ENCODE peak calls at places on chromosome 20, in five cellular contexts. Q is omental fat pad, A is neural progenitor cell, U is fibroblast of lung, E is stomach. J is an unnamed sample.

GRCh38 chr20:6566821-6567220 is 200.7 kb upstream of the BMP2 start:
- DNase-seq in Q (no peak), A (no peak), U (peak), E (no peak), J (no peak)

GRCh38 chr20:53990768-53991472 is 79.5 kb downstream of the BCAS1 start:
- DNase-seq in Q (no peak), A (no peak), U (no peak), E (no peak), J (no peak)

GRCh38 chr20:13865825-13866351 is 81.1 kb downstream of the NDUFAF5 start:
- DNase-seq in Q (no peak), A (no peak), U (peak), E (no peak), J (no peak)

GRCh38 chr20:431012-431904 is 23.2 kb downstream of the RBCK1 start:
- DNase-seq in Q (no peak), A (peak), U (peak), E (peak), J (peak)

GRCh38 chr20:56517641-56518040 is 6.9 kb upstream of the FAM209A start:
- DNase-seq in Q (no peak), A (no peak), U (no peak), E (no peak), J (no peak)

GRCh38 chr20:46621492-46621891 is 29.8 kb downstream of the SLC13A3 start:
- DNase-seq in Q (no peak), A (no peak), U (peak), E (no peak), J (no peak)

GRCh38 chr20:47988601-47989116 is 203.4 kb upstream of the SULF2 start:
- DNase-seq in Q (no peak), A (no peak), U (no peak), E (no peak), J (no peak)

GRCh38 chr20:10511507-10512231 is 76.6 kb downstream of the SLX4IP start:
- DNase-seq in Q (peak), A (peak), U (peak), E (peak), J (peak)

GRCh38 chr20:22690000-22690399 is 105.6 kb upstream of the FOXA2 start:
- DNase-seq in Q (no peak), A (no peak), U (no peak), E (no peak), J (no peak)

GRCh38 chr20:23350855-23351838 is 556 bp downstream of the NXT1 start:
- DNase-seq in Q (peak), A (peak), U (peak), E (peak), J (peak)

GRCh38 chr20:41138527-41139226 is 1.3 kb downstream of the PLCG1 start:
- DNase-seq in Q (no peak), A (peak), U (no peak), E (no peak), J (no peak)

GRCh38 chr20:38126146-38126912 is 38.7 kb downstream of the TGM2 start:
- DNase-seq in Q (peak), A (no peak), U (peak), E (peak), J (no peak)

GRCh38 chr20:19993937-19994667 is 23.1 kb upstream of the NAA20 start:
- DNase-seq in Q (no peak), A (no peak), U (peak), E (no peak), J (no peak)

GRCh38 chr20:59749293-59749680 is 144.9 kb downstream of the PHACTR3 start:
- DNase-seq in Q (no peak), A (no peak), U (peak), E (no peak), J (no peak)

GRCh38 chr20:58906894-58907293 is 54.4 kb downstream of the GNAS start:
- DNase-seq in Q (no peak), A (no peak), U (peak), E (peak), J (no peak)

GRCh38 chr20:25148181-25148981 is 47.1 kb upstream of the ENTPD6 start:
- DNase-seq in Q (peak), A (peak), U (peak), E (peak), J (no peak)

GRCh38 chr20:36432096-36432495 is 109.2 kb upstream of the MYL9 start:
- DNase-seq in Q (no peak), A (no peak), U (no peak), E (no peak), J (no peak)

GRCh38 chr20:1374246-1374645 is 18.6 kb downstream of the FKBP1A start:
- DNase-seq in Q (no peak), A (no peak), U (no peak), E (no peak), J (no peak)

GRCh38 chr20:34988176-34988540 is 32.5 kb downstream of the MYH7B start:
- DNase-seq in Q (no peak), A (no peak), U (peak), E (no peak), J (no peak)

DNA sequence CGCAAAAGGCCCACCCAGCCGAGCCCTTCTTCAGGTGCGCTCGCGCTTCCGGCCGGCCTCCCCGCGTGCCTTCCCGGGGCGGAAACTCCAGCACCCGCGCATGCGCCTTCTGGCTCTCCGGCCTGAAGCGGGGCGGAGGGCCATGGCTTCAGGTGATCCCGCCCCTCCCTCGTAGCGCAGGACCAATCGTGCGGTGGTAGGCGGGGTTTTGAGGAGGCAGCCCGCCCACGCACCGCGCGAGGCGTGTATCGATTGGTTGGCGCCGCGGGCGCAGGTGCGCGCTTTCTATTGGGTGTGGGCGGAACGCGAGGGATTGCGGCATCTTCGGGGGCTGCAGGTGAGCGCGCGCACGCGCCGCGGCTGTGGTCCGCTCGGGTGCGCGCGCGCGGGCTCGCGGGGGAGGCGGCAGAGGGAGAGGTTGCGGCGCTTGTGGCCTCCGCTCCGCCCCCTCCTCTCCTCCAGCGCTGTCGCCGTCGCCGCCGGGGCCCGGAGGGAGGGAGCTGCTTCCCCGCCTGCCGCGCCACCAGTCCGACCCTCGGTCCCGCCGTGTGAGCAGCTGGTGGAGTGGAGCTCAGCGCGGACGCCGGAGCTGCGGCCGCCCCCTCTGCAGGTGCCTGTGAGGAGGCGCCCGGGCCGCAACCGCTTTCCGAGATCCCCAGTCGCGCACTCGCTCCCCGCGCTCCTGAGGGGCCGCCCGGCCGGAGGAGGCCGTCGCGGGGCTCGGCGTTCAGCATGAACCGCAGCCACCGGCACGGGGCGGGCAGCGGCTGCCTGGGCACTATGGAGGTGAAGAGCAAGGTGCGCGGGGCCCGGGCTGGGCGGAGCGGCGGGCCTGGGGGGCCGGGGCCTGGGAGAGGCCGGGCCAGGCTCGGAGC is at the start of gene PARD6B:
- DNase-seq in Q (peak), A (peak), U (peak), E (peak), J (peak)
- TF ChIP-seq CTCF in Q (no peak), A (no peak), U (no peak), E (no peak), J (no peak)

DNA sequence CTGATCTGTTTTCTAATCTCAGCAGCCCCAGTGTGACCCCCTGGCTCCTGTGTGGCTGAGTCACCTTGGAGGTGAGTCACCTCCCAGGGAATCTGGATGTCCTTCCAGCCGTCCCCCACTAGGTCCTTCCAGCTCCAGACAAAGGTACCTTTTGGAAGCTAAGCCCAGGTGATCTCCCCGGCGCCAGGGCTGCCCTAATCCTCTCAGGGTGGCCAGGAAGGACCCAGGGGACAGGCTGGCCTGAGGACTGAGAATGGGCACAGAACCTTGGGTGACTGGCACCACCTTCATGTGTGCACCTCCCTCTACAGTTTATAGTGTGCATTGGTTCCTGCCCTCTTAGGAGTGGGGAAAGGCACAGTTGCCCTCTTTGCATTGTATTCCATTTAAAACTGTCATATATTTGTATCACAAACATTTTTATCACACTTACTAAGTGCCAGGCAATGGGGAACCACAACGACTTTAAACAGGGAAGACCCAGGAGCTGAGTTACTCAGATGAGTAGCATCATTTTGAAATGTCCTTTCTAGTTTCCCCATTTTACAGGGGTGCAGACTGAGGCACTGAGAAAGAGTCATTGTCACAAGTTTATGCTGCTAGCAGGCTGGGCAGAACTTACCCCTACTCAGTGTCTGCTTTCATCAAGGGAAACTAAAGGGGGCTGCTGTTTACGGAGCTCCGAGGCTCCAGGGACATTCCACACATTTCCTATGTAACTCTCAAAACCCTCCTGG is 2.6 kb upstream of the BPIFB4 start:
- DNase-seq in Q (no peak), A (peak), U (no peak), E (no peak), J (no peak)
- TF ChIP-seq CTCF in Q (no peak), A (peak), U (peak), E (no peak), J (peak)

GRCh38 chr20:64055893-64056638 is 6.6 kb upstream of the SOX18 start:
- DNase-seq in Q (no peak), A (peak), U (no peak), E (no peak), J (peak)

GRCh38 chr20:64055396-64055892 is 6.0 kb upstream of the SOX18 start:
- DNase-seq in Q (no peak), A (no peak), U (no peak), E (no peak), J (no peak)

GRCh38 chr20:64052987-64053840 is 3.8 kb upstream of the SOX18 start:
- DNase-seq in Q (no peak), A (no peak), U (no peak), E (no peak), J (no peak)

GRCh38 chr20:64052326-64052722 is 2.9 kb upstream of the SOX18 start:
- DNase-seq in Q (no peak), A (no peak), U (no peak), E (no peak), J (no peak)

GRCh38 chr20:64053841-64054661 is 4.6 kb upstream of the SOX18 start:
- DNase-seq in Q (no peak), A (peak), U (peak), E (no peak), J (peak)
- TF ChIP-seq CTCF in Q (no peak), A (peak), U (peak), E (no peak), J (peak)

DNA sequence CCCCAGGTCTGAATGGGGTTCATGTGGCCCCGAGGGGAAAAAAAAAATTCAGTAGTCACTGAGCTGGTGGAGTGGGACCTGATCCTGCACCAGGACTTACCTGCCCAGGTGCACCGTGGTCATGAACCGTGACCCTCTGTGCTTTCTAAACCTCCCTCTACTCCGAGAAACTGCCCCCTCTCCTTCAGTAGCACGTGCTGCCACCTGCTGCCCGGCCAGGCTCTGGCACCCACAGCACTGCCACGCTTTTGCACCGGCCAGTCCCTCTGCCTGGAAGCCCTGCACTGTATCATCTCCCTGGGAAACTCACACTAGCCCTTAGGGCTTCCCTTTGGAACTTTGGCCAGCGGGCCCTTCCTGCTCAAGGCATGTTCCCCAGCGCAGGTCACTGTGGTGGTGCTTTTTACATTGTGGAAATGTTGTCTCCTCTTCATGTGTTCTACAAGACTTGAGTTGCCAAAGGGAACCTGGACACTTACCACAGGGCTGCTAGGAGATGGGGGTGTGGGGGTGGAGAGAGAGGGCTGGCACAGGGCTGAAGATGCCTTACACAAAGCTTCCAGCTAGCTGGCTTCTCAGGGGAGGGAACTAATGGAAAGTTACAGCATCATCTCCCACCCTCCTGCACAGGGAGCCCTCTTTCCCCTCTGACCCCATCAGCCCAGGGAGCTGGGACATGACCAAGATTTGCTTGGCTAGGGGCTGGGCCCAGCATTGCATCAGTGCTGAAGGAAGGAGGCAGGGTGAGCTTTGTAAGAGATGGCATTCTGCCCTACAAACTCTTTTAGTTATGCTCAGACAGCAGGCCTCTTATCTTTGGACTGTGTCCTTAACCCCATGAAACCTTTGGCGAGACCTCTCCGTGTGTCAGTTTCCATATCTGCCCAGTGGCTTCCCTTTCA is 2.5 kb upstream of the PTPRT start:
- DNase-seq in Q (no peak), A (peak), U (no peak), E (no peak), J (peak)
- TF ChIP-seq CTCF in Q (no peak), A (peak), U (no peak), E (peak), J (peak)

DNA sequence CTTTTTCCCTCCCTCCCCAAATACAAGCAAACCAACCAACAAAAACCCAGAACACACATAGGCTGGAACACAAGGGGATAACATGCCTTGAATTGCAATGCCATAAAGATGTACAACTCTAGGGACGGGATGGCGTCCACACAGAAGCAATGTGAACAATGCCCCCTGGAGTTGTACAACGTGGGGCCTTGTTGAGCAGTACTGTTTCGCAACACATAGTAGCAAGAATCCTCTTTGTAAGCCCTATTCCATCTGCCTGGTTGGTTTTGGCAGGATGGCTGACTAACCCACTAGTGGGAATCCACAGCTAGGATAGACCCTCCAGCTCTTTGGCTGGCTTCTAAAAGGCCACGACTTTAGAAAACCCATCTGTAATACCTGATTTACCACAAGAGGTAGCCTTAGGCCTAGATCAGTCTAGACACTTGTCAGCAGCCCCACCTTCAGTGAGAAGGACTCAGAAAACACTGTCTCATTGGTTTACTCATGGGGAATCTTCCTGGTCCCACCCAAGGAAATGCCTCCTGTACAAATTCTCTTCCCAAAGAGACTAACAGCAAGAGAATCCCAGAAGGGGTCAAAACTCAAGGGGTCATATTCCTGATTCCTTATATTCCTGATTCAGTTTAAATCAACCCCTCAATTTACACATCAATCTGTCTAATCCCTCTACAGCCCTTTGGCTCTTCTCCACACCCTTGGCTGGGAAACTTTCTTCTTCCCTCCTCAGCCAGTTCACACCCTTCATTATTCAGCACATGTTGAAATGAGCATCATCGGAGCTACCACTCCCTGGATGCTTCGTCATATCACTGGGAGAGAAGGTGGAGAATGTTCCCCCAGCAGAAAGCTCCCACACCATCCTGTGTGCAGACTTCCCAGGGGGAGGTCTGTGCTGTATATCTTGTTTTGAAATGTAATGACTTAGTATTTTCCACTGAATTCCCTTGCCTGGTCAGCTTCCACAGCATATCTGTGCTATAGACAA is 622.4 kb upstream of the FLRT3 start:
- DNase-seq in Q (no peak), A (no peak), U (no peak), E (no peak), J (no peak)
- TF ChIP-seq CTCF in Q (no peak), A (no peak), U (no peak), E (no peak), J (no peak)

DNA sequence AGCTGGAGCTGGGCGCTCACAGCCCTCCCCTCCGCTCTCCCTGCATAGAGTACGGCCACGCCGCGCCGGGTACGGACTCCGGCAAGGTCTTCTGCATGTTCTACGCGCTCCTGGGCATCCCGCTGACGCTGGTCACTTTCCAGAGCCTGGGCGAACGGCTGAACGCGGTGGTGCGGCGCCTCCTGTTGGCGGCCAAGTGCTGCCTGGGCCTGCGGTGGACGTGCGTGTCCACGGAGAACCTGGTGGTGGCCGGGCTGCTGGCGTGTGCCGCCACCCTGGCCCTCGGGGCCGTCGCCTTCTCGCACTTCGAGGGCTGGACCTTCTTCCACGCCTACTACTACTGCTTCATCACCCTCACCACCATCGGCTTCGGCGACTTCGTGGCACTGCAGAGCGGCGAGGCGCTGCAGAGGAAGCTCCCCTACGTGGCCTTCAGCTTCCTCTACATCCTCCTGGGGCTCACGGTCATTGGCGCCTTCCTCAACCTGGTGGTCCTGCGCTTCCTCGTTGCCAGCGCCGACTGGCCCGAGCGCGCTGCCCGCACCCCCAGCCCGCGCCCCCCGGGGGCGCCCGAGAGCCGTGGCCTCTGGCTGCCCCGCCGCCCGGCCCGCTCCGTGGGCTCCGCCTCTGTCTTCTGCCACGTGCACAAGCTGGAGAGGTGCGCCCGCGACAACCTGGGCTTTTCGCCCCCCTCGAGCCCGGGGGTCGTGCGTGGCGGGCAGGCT is 4.6 kb downstream of the KCNK15 start:
- DNase-seq in Q (no peak), A (peak), U (no peak), E (no peak), J (no peak)
- TF ChIP-seq CTCF in Q (no peak), A (peak), U (no peak), E (no peak), J (no peak)

GRCh38 chr20:15061955-15062354 is 724.5 kb upstream of the FLRT3 start:
- DNase-seq in Q (no peak), A (peak), U (no peak), E (no peak), J (no peak)
- TF ChIP-seq CTCF in Q (no peak), A (no peak), U (no peak), E (no peak), J (no peak)

GRCh38 chr20:60851826-60852704 is 400.0 kb upstream of the CDH4 start:
- DNase-seq in Q (no peak), A (peak), U (no peak), E (no peak), J (no peak)
- TF ChIP-seq CTCF in Q (no peak), A (peak), U (peak), E (no peak), J (no peak)

GRCh38 chr20:62027116-62027515 is 38.6 kb downstream of the TAF4 start:
- DNase-seq in Q (no peak), A (no peak), U (no peak), E (no peak), J (no peak)

GRCh38 chr20:62026564-62026856 is 39.2 kb downstream of the TAF4 start:
- DNase-seq in Q (no peak), A (no peak), U (no peak), E (no peak), J (no peak)

GRCh38 chr20:62027698-62028321 is 37.9 kb downstream of the TAF4 start:
- DNase-seq in Q (no peak), A (peak), U (no peak), E (no peak), J (no peak)

GRCh38 chr20:62025394-62025793 is 40.3 kb downstream of the TAF4 start:
- DNase-seq in Q (no peak), A (no peak), U (no peak), E (no peak), J (no peak)

GRCh38 chr20:62025832-62026563 is 39.7 kb downstream of the TAF4 start:
- DNase-seq in Q (no peak), A (no peak), U (peak), E (no peak), J (no peak)
- TF ChIP-seq CTCF in Q (no peak), A (no peak), U (peak), E (peak), J (peak)

J was measured in GM10248.